ENCODE peak calls at places on chromosomes 16 and 17, in eight cellular contexts. U is NB4, V is Ammon's horn, J is left ventricle myocardium inferior, X is smooth muscle cell of the brain vasculature, T is A549, A is mammary epithelial cell, K is MCF 10A. B is an unnamed sample.

GRCh38 chr16:66842765-66843164 is 1.4 kb upstream of the CA7 start:
- DNase-seq in U (no peak), V (no peak), J (no peak), X (peak), T (no peak), A (peak), K (peak), B (no peak)

GRCh38 chr16:12203780-12204351 is 227.3 kb downstream of the SNX29 start:
- DNase-seq in U (no peak), V (peak), J (no peak), X (no peak), T (no peak), A (no peak), K (no peak), B (peak)

GRCh38 chr17:45132302-45132568 is at the start of gene PLCD3:
- DNase-seq in U (no peak), V (no peak), J (peak), X (no peak), T (no peak), A (no peak), K (no peak), B (no peak)

GRCh38 chr16:19548144-19548543 is 7.4 kb upstream of the VPS35L start:
- DNase-seq in U (no peak), V (no peak), J (no peak), X (no peak), T (no peak), A (no peak), K (no peak), B (no peak)

GRCh38 chr17:4583796-4584124 is 569 bp upstream of the SMTNL2 start:
- DNase-seq in U (no peak), V (no peak), J (no peak), X (no peak), T (peak), A (no peak), K (no peak), B (no peak)

GRCh38 chr16:9351841-9352434 is 260.5 kb downstream of the HAPSTR1 start:
- DNase-seq in U (no peak), V (no peak), J (peak), X (no peak), T (no peak), A (no peak), K (no peak), B (no peak)

GRCh38 chr17:50458290-50458689 is 10.4 kb downstream of the CHAD start:
- DNase-seq in U (no peak), V (no peak), J (no peak), X (no peak), T (no peak), A (peak), K (peak), B (no peak)

GRCh38 chr17:28041068-28041843 is 1.2 kb upstream of the NLK start:
- DNase-seq in U (peak), V (peak), J (peak), X (peak), T (peak), A (peak), K (peak), B (peak)

GRCh38 chr17:56661906-56662305 is 68.4 kb downstream of the NOG start:
- DNase-seq in U (peak), V (no peak), J (no peak), X (no peak), T (peak), A (no peak), K (no peak), B (no peak)

GRCh38 chr16:82011199-82011641 is at the start of gene SDR42E1:
- DNase-seq in U (no peak), V (no peak), J (no peak), X (no peak), T (peak), A (peak), K (peak), B (no peak)

GRCh38 chr16:5379948-5380347 is 282.4 kb upstream of the EEF2KMT start:
- DNase-seq in U (no peak), V (peak), J (no peak), X (no peak), T (no peak), A (no peak), K (no peak), B (no peak)

GRCh38 chr17:42531455-42532354 is 4.3 kb upstream of the NAGLU start:
- DNase-seq in U (peak), V (peak), J (peak), X (no peak), T (peak), A (peak), K (peak), B (peak)

GRCh38 chr17:80724723-80725388 is 180.2 kb downstream of the RPTOR start:
- DNase-seq in U (no peak), V (no peak), J (no peak), X (peak), T (peak), A (peak), K (peak), B (no peak)

GRCh38 chr16:88455610-88456355 is 2.7 kb downstream of the ZFPM1 start:
- DNase-seq in U (peak), V (no peak), J (no peak), X (no peak), T (peak), A (peak), K (no peak), B (no peak)

GRCh38 chr17:954431-955164 is 25.0 kb downstream of the NXN start:
- DNase-seq in U (no peak), V (no peak), J (no peak), X (peak), T (peak), A (no peak), K (no peak), B (no peak)